ENCODE peak calls at places on chromosome 5, in six cellular contexts. Z is AG08396; P is CD8-positive, alpha-beta memory T cell; G is SW480; M is H54; J is substantia nigra. I is an unnamed sample.

GRCh38 chr5:16894236-16895057 is 41.6 kb downstream of the MYO10 start:
- DNase-seq in J (no peak), P (no peak), G (peak), Z (no peak), M (peak), I (no peak)

GRCh38 chr5:101977729-101978345 is 318.2 kb downstream of the SLCO4C1 start:
- DNase-seq in J (no peak), M (peak), P (no peak), Z (peak), G (peak), I (no peak)

GRCh38 chr5:106587-106986 is 14.6 kb downstream of the PLEKHG4B start:
- DNase-seq in P (no peak), G (no peak), Z (no peak), J (no peak), M (no peak), I (no peak)

GRCh38 chr5:74673011-74673790 is 11.8 kb upstream of the HEXB start:
- DNase-seq in Z (no peak), M (no peak), G (peak), P (no peak), J (no peak), I (no peak)

GRCh38 chr5:112907166-112907611 is 14.8 kb downstream of the REEP5 start:
- DNase-seq in G (no peak), P (no peak), J (no peak), M (no peak), Z (no peak), I (no peak)

GRCh38 chr5:83340511-83340918 is 131.0 kb upstream of the VCAN start:
- DNase-seq in P (no peak), Z (no peak), J (no peak), G (no peak), M (no peak), I (no peak)

GRCh38 chr5:141040093-141040762 is 10.9 kb upstream of the PCDHB1 start:
- DNase-seq in G (peak), Z (no peak), M (peak), J (peak), P (no peak), I (no peak)

GRCh38 chr5:149210968-149211495 is 60.6 kb upstream of the AFAP1L1 start:
- DNase-seq in P (no peak), Z (no peak), J (no peak), M (no peak), G (peak), I (no peak)

GRCh38 chr5:53246042-53246836 is 136.7 kb upstream of the MOCS2 start:
- DNase-seq in M (no peak), J (no peak), G (no peak), P (no peak), Z (peak), I (peak)

GRCh38 chr5:96658272-96658671 is 3.9 kb upstream of the CAST start:
- DNase-seq in P (no peak), M (no peak), G (peak), J (no peak), Z (no peak), I (no peak)

GRCh38 chr5:61313960-61314681 is 17.9 kb upstream of the ZSWIM6 start:
- DNase-seq in P (no peak), Z (peak), M (peak), J (no peak), G (no peak), I (peak)

GRCh38 chr5:172758077-172758835 is 12.7 kb downstream of the DUSP1 start:
- DNase-seq in Z (peak), J (no peak), M (peak), P (no peak), G (no peak), I (no peak)

GRCh38 chr5:150590979-150591411 is 49.5 kb upstream of the SYNPO start:
- DNase-seq in P (no peak), M (no peak), Z (no peak), G (no peak), J (peak), I (no peak)

GRCh38 chr5:72543365-72543764 is 36.2 kb upstream of the ZNF366 start:
- DNase-seq in J (no peak), P (no peak), G (no peak), M (no peak), Z (no peak), I (peak)

GRCh38 chr5:123549256-123549904 is 37.4 kb downstream of the CSNK1G3 start:
- DNase-seq in M (no peak), J (no peak), P (peak), Z (no peak), G (no peak), I (no peak)

GRCh38 chr5:122263352-122264030 is 48.5 kb upstream of the SNCAIP start:
- DNase-seq in J (no peak), G (no peak), Z (no peak), M (no peak), P (no peak), I (no peak)

GRCh38 chr5:16842916-16843315 is 93.2 kb downstream of the MYO10 start:
- DNase-seq in Z (no peak), M (no peak), J (no peak), P (no peak), G (no peak), I (no peak)

GRCh38 chr5:175460126-175460525 is 16.1 kb upstream of the DRD1 start:
- DNase-seq in P (no peak), Z (no peak), M (no peak), G (peak), J (no peak), I (no peak)

GRCh38 chr5:126680215-126680817 is 79.6 kb downstream of the PHAX start:
- DNase-seq in G (no peak), Z (no peak), J (no peak), P (no peak), M (no peak), I (no peak)

GRCh38 chr5:157560560-157560959 is 15.0 kb downstream of the ADAM19 start:
- DNase-seq in M (no peak), P (no peak), G (no peak), Z (no peak), J (no peak), I (no peak)

I was measured in HS-27A.